ENCODE peak calls at places on chromosomes 12 and 14, in five cellular contexts. Q, S, L, B and R are unnamed samples.

GRCh38 chr12:94831081-94831747 is 172.3 kb downstream of the NDUFA12 start:
- DNase-seq in Q (no peak), S (no peak), L (no peak), B (no peak), R (no peak)

GRCh38 chr12:121628536-121628935 is 2.2 kb downstream of the ORAI1 start:
- DNase-seq in Q (no peak), S (no peak), L (no peak), B (no peak), R (no peak)

GRCh38 chr14:55572578-55572977 is 7.4 kb upstream of the KTN1 start:
- DNase-seq in Q (no peak), S (peak; percentile 55), L (no peak), B (no peak), R (no peak)

GRCh38 chr14:85532981-85533820 is 3.3 kb downstream of the FLRT2 start:
- DNase-seq in Q (peak; percentile 54), S (peak; percentile 73), L (no peak), B (no peak), R (peak; percentile 6)

GRCh38 chr14:74038015-74038859 is 19.1 kb downstream of the BBOF1 start:
- DNase-seq in Q (peak; percentile 23), S (peak; percentile 66), L (no peak), B (no peak), R (peak; percentile 74)

GRCh38 chr14:53517276-53517960 is 364.3 kb upstream of the DDHD1 start:
- DNase-seq in Q (peak; percentile 9), S (no peak), L (no peak), B (no peak), R (no peak)

GRCh38 chr12:57734586-57734985 is 4.0 kb downstream of the AGAP2 start:
- DNase-seq in Q (no peak), S (no peak), L (no peak), B (no peak), R (no peak)

GRCh38 chr14:23362200-23362599 is 2.8 kb downstream of the EFS start:
- DNase-seq in Q (no peak), S (no peak), L (no peak), B (no peak), R (no peak)

GRCh38 chr14:106436310-106436905 is 910.0 kb downstream of the TMEM121 start:
- DNase-seq in Q (no peak), S (peak; percentile 52), L (no peak), B (peak; percentile 45), R (peak; percentile 19)

GRCh38 chr12:27220057-27220987 is 23.8 kb upstream of the STK38L start:
- DNase-seq in Q (no peak), S (no peak), L (no peak), B (no peak), R (no peak)

GRCh38 chr14:92663049-92663448 is 85.4 kb downstream of the LGMN start:
- DNase-seq in Q (no peak), S (no peak), L (no peak), B (no peak), R (no peak)

GRCh38 chr12:87801860-87802720 is 227.1 kb downstream of the C12orf50 start:
- DNase-seq in Q (no peak), S (peak; percentile 11), L (no peak), B (no peak), R (peak; percentile 12)

GRCh38 chr14:105087308-105087962 is 22.2 kb upstream of the GPR132 start:
- DNase-seq in Q (peak; percentile 46), S (no peak), L (no peak), B (no peak), R (no peak)

GRCh38 chr12:11765817-11766794 is 116.6 kb downstream of the ETV6 start:
- DNase-seq in Q (peak; percentile 44), S (peak; percentile 89), L (no peak), B (no peak), R (no peak)

GRCh38 chr12:52148541-52149181 is 43.2 kb downstream of the KRT80 start:
- DNase-seq in Q (peak; percentile 92), S (no peak), L (no peak), B (no peak), R (no peak)

GRCh38 chr14:105879867-105880561 is 353.6 kb downstream of the TMEM121 start:
- DNase-seq in Q (no peak), S (no peak), L (no peak), B (peak; percentile 2), R (no peak)

GRCh38 chr14:68688872-68689371 is 103.9 kb downstream of the ZFP36L1 start:
- DNase-seq in Q (no peak), S (no peak), L (no peak), B (no peak), R (peak; percentile 8)

GRCh38 chr12:115949675-115950074 is 327.8 kb downstream of the MED13L start:
- DNase-seq in Q (no peak), S (no peak), L (no peak), B (no peak), R (no peak)

GRCh38 chr14:38042356-38042755 is 165.3 kb upstream of the SSTR1 start:
- DNase-seq in Q (peak; percentile 76), S (peak; percentile 39), L (peak; percentile 2), B (no peak), R (no peak)

GRCh38 chr12:80268924-80269749 is 169.8 kb downstream of the OTOGL start:
- DNase-seq in Q (peak; percentile 69), S (peak; percentile 88), L (no peak), B (no peak), R (no peak)

GRCh38 chr14:52355016-52355430 is 40.9 kb downstream of the PTGER2 start:
- DNase-seq in Q (peak; percentile 77), S (peak; percentile 85), L (no peak), B (no peak), R (no peak)

GRCh38 chr12:40921563-40922163 is 229.4 kb downstream of the CNTN1 start:
- DNase-seq in Q (no peak), S (peak; percentile 33), L (no peak), B (no peak), R (peak; percentile 52)

GRCh38 chr14:93234798-93235197 is 27.7 kb downstream of the UBR7 start:
- DNase-seq in Q (peak; percentile 23), S (no peak), L (no peak), B (no peak), R (peak; percentile 5)

GRCh38 chr14:26191123-26191522 is 406.7 kb downstream of the NOVA1 start:
- DNase-seq in Q (no peak), S (peak; percentile 28), L (no peak), B (no peak), R (no peak)

GRCh38 chr12:14841761-14842160 is 1.6 kb downstream of the ART4 start:
- DNase-seq in Q (peak; percentile 73), S (peak; percentile 92), L (no peak), B (no peak), R (no peak)

GRCh38 chr12:108825205-108825950 is 32.0 kb downstream of the SSH1 start:
- DNase-seq in Q (peak; percentile 43), S (peak; percentile 73), L (no peak), B (no peak), R (peak; percentile 68)

GRCh38 chr14:50001146-50001998 is 108.5 kb downstream of the ARF6 start:
- DNase-seq in Q (peak; percentile 76), S (peak; percentile 80), L (no peak), B (peak; percentile 29), R (peak; percentile 91)

GRCh38 chr14:58871972-58872530 is 234.3 kb downstream of the DACT1 start:
- DNase-seq in Q (no peak), S (no peak), L (no peak), B (no peak), R (no peak)

GRCh38 chr12:48183876-48184548 is 568 bp downstream of the CCDC184 start:
- DNase-seq in Q (no peak), S (no peak), L (no peak), B (no peak), R (no peak)